ENCODE peak calls at places on chromosomes 7 and 10, in six cellular contexts. One of them, this sample, is unnamed. For H3K4me1, the result is how much of the 10 kb centered on the place peaks cover.

GRCh38 chr10:131010965-131011575 is 300.5 kb downstream of the TCERG1L start:
- DNase-seq in tibial artery: peak
- DNase-seq in mesendoderm: no peak
- DNase-seq in A549: no peak
- DNase-seq in SK-N-SH: no peak
- DNase-seq in effector memory CD4-positive, alpha-beta T cell: no peak
- DNase-seq in this sample: no peak

GRCh38 chr7:2106920-2107319 is 125.8 kb downstream of the MAD1L1 start:
- DNase-seq in tibial artery: no peak
- DNase-seq in A549: no peak
- DNase-seq in effector memory CD4-positive, alpha-beta T cell: no peak
- DNase-seq in mesendoderm: peak
- DNase-seq in SK-N-SH: peak
- DNase-seq in this sample: no peak

GRCh38 chr7:100017300-100017699 is 1.9 kb downstream of the ZKSCAN1 start:
- DNase-seq in A549: no peak
- DNase-seq in tibial artery: peak
- DNase-seq in effector memory CD4-positive, alpha-beta T cell: no peak
- DNase-seq in mesendoderm: no peak
- DNase-seq in SK-N-SH: no peak
- DNase-seq in this sample: peak

GRCh38 chr7:91198371-91198770 is 65.9 kb upstream of the FZD1 start:
- DNase-seq in mesendoderm: no peak
- DNase-seq in effector memory CD4-positive, alpha-beta T cell: no peak
- DNase-seq in tibial artery: no peak
- DNase-seq in SK-N-SH: no peak
- DNase-seq in A549: no peak
- DNase-seq in this sample: no peak

GRCh38 chr7:133973710-133974109 is 153.4 kb upstream of the LRGUK start:
- DNase-seq in A549: no peak
- DNase-seq in SK-N-SH: no peak
- DNase-seq in mesendoderm: peak
- DNase-seq in effector memory CD4-positive, alpha-beta T cell: no peak
- DNase-seq in tibial artery: no peak
- DNase-seq in this sample: no peak

GRCh38 chr7:32161708-32162107 is 91.5 kb upstream of the PDE1C start:
- DNase-seq in effector memory CD4-positive, alpha-beta T cell: no peak
- DNase-seq in tibial artery: no peak
- DNase-seq in mesendoderm: peak
- DNase-seq in A549: peak
- DNase-seq in SK-N-SH: no peak
- DNase-seq in this sample: no peak

GRCh38 chr7:142943706-142944268 is 4.5 kb downstream of the LLCFC1 start:
- DNase-seq in mesendoderm: no peak
- DNase-seq in tibial artery: no peak
- DNase-seq in SK-N-SH: no peak
- DNase-seq in A549: no peak
- DNase-seq in effector memory CD4-positive, alpha-beta T cell: no peak
- DNase-seq in this sample: no peak

GRCh38 chr7:191105-192034 is 1.0 kb upstream of the FAM20C start:
- DNase-seq in mesendoderm: peak
- DNase-seq in effector memory CD4-positive, alpha-beta T cell: no peak
- DNase-seq in tibial artery: peak
- DNase-seq in SK-N-SH: peak
- DNase-seq in A549: peak
- DNase-seq in this sample: no peak

GRCh38 chr7:92366730-92367129 is 80.6 kb upstream of the GATAD1 start:
- DNase-seq in mesendoderm: no peak
- DNase-seq in effector memory CD4-positive, alpha-beta T cell: no peak
- DNase-seq in SK-N-SH: no peak
- DNase-seq in tibial artery: no peak
- DNase-seq in A549: no peak
- DNase-seq in this sample: no peak

GRCh38 chr10:97190452-97190851 is 4.7 kb upstream of the SLIT1 start:
- DNase-seq in mesendoderm: no peak
- DNase-seq in tibial artery: no peak
- DNase-seq in A549: no peak
- DNase-seq in effector memory CD4-positive, alpha-beta T cell: no peak
- DNase-seq in SK-N-SH: no peak
- DNase-seq in this sample: no peak

GRCh38 chr7:148503900-148504487 is 86.6 kb upstream of the C7orf33 start:
- DNase-seq in A549: peak
- DNase-seq in effector memory CD4-positive, alpha-beta T cell: no peak
- DNase-seq in mesendoderm: no peak
- DNase-seq in tibial artery: no peak
- DNase-seq in SK-N-SH: peak
- DNase-seq in this sample: no peak

GRCh38 chr10:44706745-44707144 is 204.4 kb upstream of the TMEM72 start:
- DNase-seq in A549: no peak
- DNase-seq in SK-N-SH: no peak
- DNase-seq in tibial artery: no peak
- DNase-seq in mesendoderm: no peak
- DNase-seq in effector memory CD4-positive, alpha-beta T cell: no peak
- DNase-seq in this sample: no peak

GRCh38 chr7:124310934-124311390 is 278.1 kb upstream of the TMEM229A start:
- DNase-seq in mesendoderm: peak
- DNase-seq in effector memory CD4-positive, alpha-beta T cell: no peak
- DNase-seq in A549: no peak
- DNase-seq in tibial artery: no peak
- DNase-seq in SK-N-SH: no peak
- DNase-seq in this sample: no peak

GRCh38 chr10:89556590-89556989 is 21.2 kb upstream of the SLC16A12 start:
- DNase-seq in mesendoderm: no peak
- DNase-seq in SK-N-SH: no peak
- DNase-seq in A549: no peak
- DNase-seq in tibial artery: no peak
- DNase-seq in effector memory CD4-positive, alpha-beta T cell: no peak
- DNase-seq in this sample: no peak

GRCh38 chr7:11748884-11749283 is 83.1 kb downstream of the THSD7A start:
- DNase-seq in tibial artery: no peak
- DNase-seq in A549: peak
- DNase-seq in SK-N-SH: no peak
- DNase-seq in mesendoderm: peak
- DNase-seq in effector memory CD4-positive, alpha-beta T cell: no peak
- DNase-seq in this sample: no peak

GRCh38 chr7:102321351-102322201 is 34.7 kb downstream of the SPDYE6 start:
- DNase-seq in effector memory CD4-positive, alpha-beta T cell: no peak
- DNase-seq in SK-N-SH: peak
- DNase-seq in A549: no peak
- DNase-seq in mesendoderm: peak
- DNase-seq in tibial artery: peak
- DNase-seq in this sample: no peak

GRCh38 chr7:130881091-130881798 is 147.2 kb upstream of the KLF14 start:
- DNase-seq in effector memory CD4-positive, alpha-beta T cell: no peak
- DNase-seq in A549: no peak
- DNase-seq in tibial artery: no peak
- DNase-seq in mesendoderm: no peak
- DNase-seq in SK-N-SH: no peak
- DNase-seq in this sample: no peak

GRCh38 chr7:132181946-132182685 is 394.2 kb downstream of the PLXNA4 start:
- DNase-seq in A549: no peak
- DNase-seq in effector memory CD4-positive, alpha-beta T cell: no peak
- DNase-seq in tibial artery: no peak
- DNase-seq in mesendoderm: no peak
- DNase-seq in SK-N-SH: no peak
- DNase-seq in this sample: no peak

GRCh38 chr10:49594594-49594993 is 15.5 kb upstream of the SLC18A3 start:
- DNase-seq in SK-N-SH: peak
- DNase-seq in effector memory CD4-positive, alpha-beta T cell: no peak
- DNase-seq in mesendoderm: peak
- DNase-seq in A549: peak
- DNase-seq in tibial artery: no peak
- DNase-seq in this sample: peak

GRCh38 chr10:2679646-2680045 is 387.7 kb upstream of the PFKP start:
- DNase-seq in SK-N-SH: no peak
- DNase-seq in A549: no peak
- DNase-seq in tibial artery: no peak
- DNase-seq in effector memory CD4-positive, alpha-beta T cell: no peak
- DNase-seq in mesendoderm: no peak
- DNase-seq in this sample: no peak

GRCh38 chr7:44159824-44160630 is 18.9 kb upstream of the MYL7 start:
- DNase-seq in SK-N-SH: no peak
- DNase-seq in A549: no peak
- DNase-seq in mesendoderm: no peak
- DNase-seq in tibial artery: peak
- DNase-seq in effector memory CD4-positive, alpha-beta T cell: no peak
- DNase-seq in this sample: no peak

GRCh38 chr10:78407009-78407711 is 373.5 kb downstream of the RPS24 start:
- DNase-seq in SK-N-SH: peak
- DNase-seq in effector memory CD4-positive, alpha-beta T cell: peak
- DNase-seq in mesendoderm: peak
- DNase-seq in A549: peak
- DNase-seq in tibial artery: peak
- DNase-seq in this sample: peak

GRCh38 chr10:93495654-93496321 is 624 bp upstream of the CEP55 start:
- DNase-seq in SK-N-SH: peak
- DNase-seq in effector memory CD4-positive, alpha-beta T cell: no peak
- DNase-seq in tibial artery: no peak
- DNase-seq in mesendoderm: peak
- DNase-seq in A549: peak
- DNase-seq in this sample: no peak

GRCh38 chr7:139618482-139619366 is 95.2 kb downstream of the CLEC2L start:
- DNase-seq in SK-N-SH: peak
- DNase-seq in effector memory CD4-positive, alpha-beta T cell: no peak
- DNase-seq in A549: peak
- DNase-seq in mesendoderm: peak
- DNase-seq in tibial artery: no peak
- DNase-seq in this sample: peak

GRCh38 chr7:37669818-37670217 is 13.7 kb upstream of the GPR141 start:
- DNase-seq in tibial artery: no peak
- DNase-seq in mesendoderm: no peak
- DNase-seq in SK-N-SH: no peak
- DNase-seq in effector memory CD4-positive, alpha-beta T cell: no peak
- DNase-seq in A549: no peak
- DNase-seq in this sample: no peak
- H3K4me1 ChIP-seq in tibial artery: under half
- H3K4me1 ChIP-seq in mesendoderm: under half
- H3K4me1 ChIP-seq in SK-N-SH: under half
- H3K4me1 ChIP-seq in effector memory CD4-positive, alpha-beta T cell: under half
- H3K4me1 ChIP-seq in A549: under half
- H3K4me1 ChIP-seq in this sample: under half

DNA sequence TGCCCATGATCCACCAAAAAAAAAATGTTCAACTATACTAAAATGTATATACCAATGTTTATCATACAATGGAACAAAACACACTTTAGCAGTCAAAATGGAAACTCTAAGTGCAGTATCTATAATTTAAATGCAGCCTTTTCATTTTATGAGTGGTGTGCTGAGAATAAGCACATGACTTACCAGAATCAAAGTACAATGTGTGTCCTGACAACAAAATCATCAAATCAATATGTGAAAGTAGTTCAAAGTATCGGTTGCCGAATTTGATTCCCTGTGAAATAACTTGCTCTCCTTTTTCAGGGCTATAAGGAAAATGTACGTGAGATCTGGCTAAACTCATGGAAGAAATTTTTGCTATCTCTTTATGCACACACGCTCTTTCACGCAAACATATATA is 16.9 kb upstream of the KIF5B start:
- DNase-seq in tibial artery: no peak
- DNase-seq in A549: no peak
- DNase-seq in mesendoderm: no peak
- DNase-seq in effector memory CD4-positive, alpha-beta T cell: no peak
- DNase-seq in SK-N-SH: no peak
- DNase-seq in this sample: no peak
- H3K4me1 ChIP-seq in tibial artery: under half
- H3K4me1 ChIP-seq in A549: under half
- H3K4me1 ChIP-seq in mesendoderm: under half
- H3K4me1 ChIP-seq in effector memory CD4-positive, alpha-beta T cell: under half
- H3K4me1 ChIP-seq in SK-N-SH: under half
- H3K4me1 ChIP-seq in this sample: under half

GRCh38 chr10:57222129-57222528 is 861.1 kb upstream of the ZWINT start:
- DNase-seq in A549: no peak
- DNase-seq in SK-N-SH: no peak
- DNase-seq in effector memory CD4-positive, alpha-beta T cell: no peak
- DNase-seq in mesendoderm: no peak
- DNase-seq in tibial artery: no peak
- DNase-seq in this sample: no peak

GRCh38 chr10:57222603-57223002 is 861.5 kb upstream of the ZWINT start:
- DNase-seq in mesendoderm: peak
- DNase-seq in effector memory CD4-positive, alpha-beta T cell: no peak
- DNase-seq in tibial artery: no peak
- DNase-seq in A549: no peak
- DNase-seq in SK-N-SH: no peak
- DNase-seq in this sample: no peak

GRCh38 chr10:57221674-57222073 is 860.6 kb upstream of the ZWINT start:
- DNase-seq in SK-N-SH: no peak
- DNase-seq in A549: no peak
- DNase-seq in effector memory CD4-positive, alpha-beta T cell: no peak
- DNase-seq in tibial artery: no peak
- DNase-seq in mesendoderm: no peak
- DNase-seq in this sample: no peak

DNA sequence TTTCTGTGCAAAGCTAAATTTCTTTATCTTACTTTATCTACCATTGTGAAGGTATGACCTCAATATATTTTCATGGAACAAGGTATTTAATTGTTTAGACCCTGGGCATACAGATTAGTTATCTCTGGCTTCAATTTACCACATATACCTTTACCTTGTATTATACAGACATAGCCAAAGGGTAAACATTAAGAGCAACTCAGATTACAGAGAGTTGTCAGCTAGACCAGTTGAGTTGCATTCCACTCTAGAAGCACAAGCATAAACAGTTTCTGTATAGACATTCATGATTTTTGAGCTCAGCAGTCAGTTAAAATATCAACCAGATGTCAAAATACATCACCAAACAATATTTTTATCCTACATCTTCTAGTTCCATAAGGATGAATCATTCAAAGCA is 857.3 kb upstream of the ZWINT start:
- DNase-seq in tibial artery: no peak
- DNase-seq in effector memory CD4-positive, alpha-beta T cell: no peak
- DNase-seq in A549: no peak
- DNase-seq in SK-N-SH: no peak
- DNase-seq in mesendoderm: peak
- DNase-seq in this sample: no peak
- H3K4me1 ChIP-seq in tibial artery: under half
- H3K4me1 ChIP-seq in effector memory CD4-positive, alpha-beta T cell: under half
- H3K4me1 ChIP-seq in A549: under half
- H3K4me1 ChIP-seq in SK-N-SH: under half
- H3K4me1 ChIP-seq in mesendoderm: under half
- H3K4me1 ChIP-seq in this sample: under half

GRCh38 chr7:47479821-47480575 is 101.9 kb downstream of the TNS3 start:
- DNase-seq in tibial artery: no peak
- DNase-seq in A549: no peak
- DNase-seq in effector memory CD4-positive, alpha-beta T cell: no peak
- DNase-seq in mesendoderm: no peak
- DNase-seq in SK-N-SH: no peak
- DNase-seq in this sample: no peak

GRCh38 chr7:47483604-47484273 is 98.2 kb downstream of the TNS3 start:
- DNase-seq in tibial artery: no peak
- DNase-seq in A549: no peak
- DNase-seq in SK-N-SH: peak
- DNase-seq in mesendoderm: peak
- DNase-seq in effector memory CD4-positive, alpha-beta T cell: no peak
- DNase-seq in this sample: no peak

GRCh38 chr7:47480576-47481538 is 101.1 kb downstream of the TNS3 start:
- DNase-seq in A549: no peak
- DNase-seq in SK-N-SH: no peak
- DNase-seq in tibial artery: no peak
- DNase-seq in mesendoderm: no peak
- DNase-seq in effector memory CD4-positive, alpha-beta T cell: no peak
- DNase-seq in this sample: no peak

GRCh38 chr7:47481656-47482012 is 100.3 kb downstream of the TNS3 start:
- DNase-seq in effector memory CD4-positive, alpha-beta T cell: no peak
- DNase-seq in mesendoderm: no peak
- DNase-seq in SK-N-SH: no peak
- DNase-seq in tibial artery: no peak
- DNase-seq in A549: no peak
- DNase-seq in this sample: no peak

GRCh38 chr7:47482013-47482761 is 99.7 kb downstream of the TNS3 start:
- DNase-seq in effector memory CD4-positive, alpha-beta T cell: no peak
- DNase-seq in mesendoderm: peak
- DNase-seq in tibial artery: peak
- DNase-seq in A549: no peak
- DNase-seq in SK-N-SH: peak
- DNase-seq in this sample: no peak
- H3K4me1 ChIP-seq in effector memory CD4-positive, alpha-beta T cell: under half
- H3K4me1 ChIP-seq in mesendoderm: under half
- H3K4me1 ChIP-seq in tibial artery: half or more
- H3K4me1 ChIP-seq in A549: half or more
- H3K4me1 ChIP-seq in SK-N-SH: under half
- H3K4me1 ChIP-seq in this sample: half or more

This sample was measured in stomach.